ENCODE peak calls at places on chromosomes 1 and 21, in four cellular contexts. One of them, this sample, is unnamed.

GRCh38 chr1:212607206-212607923 is 1.2 kb upstream of the ATF3 start:
- DNase-seq in HCEC 1CT: no peak
- DNase-seq in NCI-H146: peak; percentile 54
- DNase-seq in Daoy: peak; percentile 48
- DNase-seq in this sample: peak; percentile 37

GRCh38 chr1:182348916-182349747 is 42.5 kb downstream of the GLUL start:
- DNase-seq in Daoy: no peak
- DNase-seq in HCEC 1CT: no peak
- DNase-seq in NCI-H146: no peak
- DNase-seq in this sample: no peak

GRCh38 chr1:10679521-10680220 is 116.8 kb downstream of the CASZ1 start:
- DNase-seq in HCEC 1CT: peak; percentile 28
- DNase-seq in Daoy: peak; percentile 82
- DNase-seq in NCI-H146: peak; percentile 5
- DNase-seq in this sample: peak; percentile 59

GRCh38 chr1:95948023-95948422 is 714.0 kb downstream of the RWDD3 start:
- DNase-seq in Daoy: no peak
- DNase-seq in NCI-H146: no peak
- DNase-seq in HCEC 1CT: no peak
- DNase-seq in this sample: no peak

GRCh38 chr1:162373541-162374375 is 2.9 kb downstream of the SPATA46 start:
- DNase-seq in NCI-H146: no peak
- DNase-seq in HCEC 1CT: peak; percentile 32
- DNase-seq in Daoy: no peak
- DNase-seq in this sample: no peak

GRCh38 chr1:30411206-30411605 is 312.2 kb downstream of the MATN1 start:
- DNase-seq in NCI-H146: no peak
- DNase-seq in HCEC 1CT: no peak
- DNase-seq in Daoy: no peak
- DNase-seq in this sample: no peak

GRCh38 chr1:235397733-235398132 is 30.5 kb downstream of the TBCE start:
- DNase-seq in NCI-H146: no peak
- DNase-seq in Daoy: peak; percentile 60
- DNase-seq in HCEC 1CT: peak; percentile 35
- DNase-seq in this sample: no peak

GRCh38 chr1:31828341-31828740 is 12.5 kb upstream of the SPOCD1 start:
- DNase-seq in Daoy: no peak
- DNase-seq in NCI-H146: no peak
- DNase-seq in HCEC 1CT: no peak
- DNase-seq in this sample: no peak

GRCh38 chr21:45323487-45324380 is 36.0 kb upstream of the POFUT2 start:
- DNase-seq in Daoy: no peak
- DNase-seq in HCEC 1CT: no peak
- DNase-seq in NCI-H146: no peak
- DNase-seq in this sample: no peak

GRCh38 chr1:22323141-22323845 is 128.4 kb upstream of the ZBTB40 start:
- DNase-seq in HCEC 1CT: no peak
- DNase-seq in NCI-H146: no peak
- DNase-seq in Daoy: no peak
- DNase-seq in this sample: no peak

GRCh38 chr1:116478621-116479020 is 92.2 kb downstream of the CD58 start:
- DNase-seq in Daoy: no peak
- DNase-seq in HCEC 1CT: no peak
- DNase-seq in NCI-H146: no peak
- DNase-seq in this sample: no peak

GRCh38 chr1:31715097-31715872 is 11.5 kb upstream of the COL16A1 start:
- DNase-seq in Daoy: peak; percentile 95
- DNase-seq in NCI-H146: peak; percentile 80
- DNase-seq in HCEC 1CT: peak; percentile 95
- DNase-seq in this sample: peak; percentile 95

GRCh38 chr1:113714606-113715269 is 44.5 kb downstream of the PHTF1 start:
- DNase-seq in NCI-H146: no peak
- DNase-seq in Daoy: no peak
- DNase-seq in HCEC 1CT: no peak
- DNase-seq in this sample: no peak

GRCh38 chr1:246742396-246742795 is 18.2 kb downstream of the SCCPDH start:
- DNase-seq in Daoy: no peak
- DNase-seq in HCEC 1CT: no peak
- DNase-seq in NCI-H146: no peak
- DNase-seq in this sample: no peak

GRCh38 chr1:193181526-193181925 is 4.9 kb downstream of the B3GALT2 start:
- DNase-seq in Daoy: no peak
- DNase-seq in NCI-H146: no peak
- DNase-seq in HCEC 1CT: no peak
- DNase-seq in this sample: no peak

GRCh38 chr1:199404976-199405375 is 622.5 kb upstream of the NR5A2 start:
- DNase-seq in NCI-H146: no peak
- DNase-seq in Daoy: no peak
- DNase-seq in HCEC 1CT: peak; percentile 62
- DNase-seq in this sample: no peak

GRCh38 chr1:84257617-84258016 is 43.9 kb upstream of the SAMD13 start:
- DNase-seq in Daoy: no peak
- DNase-seq in HCEC 1CT: no peak
- DNase-seq in NCI-H146: no peak
- DNase-seq in this sample: no peak

GRCh38 chr1:27109103-27109822 is 45.7 kb downstream of the SLC9A1 start:
- DNase-seq in NCI-H146: no peak
- DNase-seq in HCEC 1CT: no peak
- DNase-seq in Daoy: no peak
- DNase-seq in this sample: no peak

GRCh38 chr1:201111672-201112071 is 554 bp downstream of the CACNA1S start:
- DNase-seq in HCEC 1CT: no peak
- DNase-seq in Daoy: no peak
- DNase-seq in NCI-H146: no peak
- DNase-seq in this sample: no peak

GRCh38 chr1:209787551-209787950 is 3.2 kb upstream of the C1orf74 start:
- DNase-seq in HCEC 1CT: no peak
- DNase-seq in Daoy: no peak
- DNase-seq in NCI-H146: no peak
- DNase-seq in this sample: no peak

GRCh38 chr1:68230901-68231626 is 1.3 kb downstream of the WLS start:
- DNase-seq in NCI-H146: peak; percentile 47
- DNase-seq in Daoy: peak; percentile 57
- DNase-seq in HCEC 1CT: peak; percentile 31
- DNase-seq in this sample: no peak

GRCh38 chr1:246039585-246039984 is 467.5 kb downstream of the SMYD3 start:
- DNase-seq in Daoy: no peak
- DNase-seq in NCI-H146: no peak
- DNase-seq in HCEC 1CT: no peak
- DNase-seq in this sample: no peak

GRCh38 chr1:7549277-7549676 is 221.8 kb upstream of the VAMP3 start:
- DNase-seq in HCEC 1CT: peak; percentile 27
- DNase-seq in Daoy: peak; percentile 92
- DNase-seq in NCI-H146: peak; percentile 30
- DNase-seq in this sample: no peak

GRCh38 chr1:25780318-25781129 is 19.5 kb upstream of the SELENON start:
- DNase-seq in NCI-H146: no peak
- DNase-seq in Daoy: peak; percentile 36
- DNase-seq in HCEC 1CT: no peak
- DNase-seq in this sample: no peak

GRCh38 chr1:152374451-152374850 is 14.6 kb upstream of the FLG2 start:
- DNase-seq in NCI-H146: no peak
- DNase-seq in Daoy: no peak
- DNase-seq in HCEC 1CT: no peak
- DNase-seq in this sample: no peak

GRCh38 chr1:97348599-97349265 is 572.1 kb downstream of the DPYD start:
- DNase-seq in NCI-H146: no peak
- DNase-seq in Daoy: no peak
- DNase-seq in HCEC 1CT: peak; percentile 73
- DNase-seq in this sample: no peak

GRCh38 chr1:13830170-13830569 is 130.2 kb downstream of the PRDM2 start:
- DNase-seq in HCEC 1CT: no peak
- DNase-seq in NCI-H146: no peak
- DNase-seq in Daoy: no peak
- DNase-seq in this sample: no peak

GRCh38 chr1:38589036-38589435 is 270.5 kb downstream of the RRAGC start:
- DNase-seq in Daoy: peak; percentile 90
- DNase-seq in NCI-H146: no peak
- DNase-seq in HCEC 1CT: no peak
- DNase-seq in this sample: peak; percentile 26

GRCh38 chr1:159927887-159928431 is 2.7 kb upstream of the TAGLN2 start:
- DNase-seq in Daoy: no peak
- DNase-seq in HCEC 1CT: no peak
- DNase-seq in NCI-H146: no peak
- DNase-seq in this sample: no peak

GRCh38 chr1:9629445-9630201 is 21.9 kb upstream of the PIK3CD start:
- DNase-seq in HCEC 1CT: no peak
- DNase-seq in NCI-H146: no peak
- DNase-seq in Daoy: no peak
- DNase-seq in this sample: no peak

GRCh38 chr1:53115403-53116306 is 26.8 kb downstream of the SLC1A7 start:
- DNase-seq in HCEC 1CT: no peak
- DNase-seq in Daoy: no peak
- DNase-seq in NCI-H146: peak; percentile 80
- DNase-seq in this sample: no peak

GRCh38 chr1:219461891-219462528 is 150.9 kb downstream of the ZC3H11B start:
- DNase-seq in HCEC 1CT: no peak
- DNase-seq in NCI-H146: no peak
- DNase-seq in Daoy: no peak
- DNase-seq in this sample: no peak